ENCODE peak calls at places on chromosomes 7 and 10, in five cellular contexts. One of them, this sample, is unnamed.

GRCh38 chr10:90865400-90865799 is 6.4 kb upstream of the RPP30 start:
- DNase-seq in stimulated activated CD4-positive, alpha-beta T cell treated with anti-CD3 and anti-CD28 coated beads, Interleukin-15, amount 100 ng/mL, for 48 hours: no peak
- DNase-seq in cardiac muscle cell: peak
- DNase-seq in activated CD4-positive, alpha-beta T cell treated with anti-CD3 and anti-CD28 coated beads, Interleukin-2, amount 50 U/mL, for 1 hour: no peak
- DNase-seq in tibial nerve: no peak
- DNase-seq in this sample: no peak

GRCh38 chr7:41987-42386 is 150.4 kb upstream of the FAM20C start:
- DNase-seq in cardiac muscle cell: no peak
- DNase-seq in activated CD4-positive, alpha-beta T cell treated with anti-CD3 and anti-CD28 coated beads, Interleukin-2, amount 50 U/mL, for 1 hour: no peak
- DNase-seq in stimulated activated CD4-positive, alpha-beta T cell treated with anti-CD3 and anti-CD28 coated beads, Interleukin-15, amount 100 ng/mL, for 48 hours: no peak
- DNase-seq in tibial nerve: no peak
- DNase-seq in this sample: no peak

GRCh38 chr10:17004801-17005380 is 124.7 kb downstream of the CUBN start:
- DNase-seq in activated CD4-positive, alpha-beta T cell treated with anti-CD3 and anti-CD28 coated beads, Interleukin-2, amount 50 U/mL, for 1 hour: no peak
- DNase-seq in cardiac muscle cell: no peak
- DNase-seq in stimulated activated CD4-positive, alpha-beta T cell treated with anti-CD3 and anti-CD28 coated beads, Interleukin-15, amount 100 ng/mL, for 48 hours: no peak
- DNase-seq in tibial nerve: no peak
- DNase-seq in this sample: no peak

GRCh38 chr10:21048086-21048485 is 151.0 kb upstream of the NEBL start:
- DNase-seq in cardiac muscle cell: no peak
- DNase-seq in activated CD4-positive, alpha-beta T cell treated with anti-CD3 and anti-CD28 coated beads, Interleukin-2, amount 50 U/mL, for 1 hour: no peak
- DNase-seq in stimulated activated CD4-positive, alpha-beta T cell treated with anti-CD3 and anti-CD28 coated beads, Interleukin-15, amount 100 ng/mL, for 48 hours: no peak
- DNase-seq in tibial nerve: no peak
- DNase-seq in this sample: no peak

GRCh38 chr7:124930655-124931597 is 1.3 kb upstream of the POT1 start:
- DNase-seq in tibial nerve: no peak
- DNase-seq in activated CD4-positive, alpha-beta T cell treated with anti-CD3 and anti-CD28 coated beads, Interleukin-2, amount 50 U/mL, for 1 hour: no peak
- DNase-seq in stimulated activated CD4-positive, alpha-beta T cell treated with anti-CD3 and anti-CD28 coated beads, Interleukin-15, amount 100 ng/mL, for 48 hours: no peak
- DNase-seq in cardiac muscle cell: no peak
- DNase-seq in this sample: no peak

GRCh38 chr7:55533050-55533728 is 39.1 kb downstream of the VOPP1 start:
- DNase-seq in cardiac muscle cell: no peak
- DNase-seq in activated CD4-positive, alpha-beta T cell treated with anti-CD3 and anti-CD28 coated beads, Interleukin-2, amount 50 U/mL, for 1 hour: peak
- DNase-seq in stimulated activated CD4-positive, alpha-beta T cell treated with anti-CD3 and anti-CD28 coated beads, Interleukin-15, amount 100 ng/mL, for 48 hours: peak
- DNase-seq in tibial nerve: no peak
- DNase-seq in this sample: no peak

GRCh38 chr7:51316666-51317581 is at the start of gene COBL:
- DNase-seq in stimulated activated CD4-positive, alpha-beta T cell treated with anti-CD3 and anti-CD28 coated beads, Interleukin-15, amount 100 ng/mL, for 48 hours: no peak
- DNase-seq in tibial nerve: no peak
- DNase-seq in activated CD4-positive, alpha-beta T cell treated with anti-CD3 and anti-CD28 coated beads, Interleukin-2, amount 50 U/mL, for 1 hour: no peak
- DNase-seq in cardiac muscle cell: no peak
- DNase-seq in this sample: peak

GRCh38 chr10:129774082-129774735 is 189.9 kb downstream of the EBF3 start:
- DNase-seq in tibial nerve: no peak
- DNase-seq in stimulated activated CD4-positive, alpha-beta T cell treated with anti-CD3 and anti-CD28 coated beads, Interleukin-15, amount 100 ng/mL, for 48 hours: no peak
- DNase-seq in activated CD4-positive, alpha-beta T cell treated with anti-CD3 and anti-CD28 coated beads, Interleukin-2, amount 50 U/mL, for 1 hour: no peak
- DNase-seq in cardiac muscle cell: no peak
- DNase-seq in this sample: no peak

GRCh38 chr7:150507947-150508602 is 6.6 kb upstream of the GIMAP7 start:
- DNase-seq in stimulated activated CD4-positive, alpha-beta T cell treated with anti-CD3 and anti-CD28 coated beads, Interleukin-15, amount 100 ng/mL, for 48 hours: no peak
- DNase-seq in activated CD4-positive, alpha-beta T cell treated with anti-CD3 and anti-CD28 coated beads, Interleukin-2, amount 50 U/mL, for 1 hour: no peak
- DNase-seq in cardiac muscle cell: no peak
- DNase-seq in tibial nerve: no peak
- DNase-seq in this sample: no peak

GRCh38 chr10:132257271-132257670 is 50.5 kb downstream of the STK32C start:
- DNase-seq in tibial nerve: no peak
- DNase-seq in cardiac muscle cell: peak
- DNase-seq in activated CD4-positive, alpha-beta T cell treated with anti-CD3 and anti-CD28 coated beads, Interleukin-2, amount 50 U/mL, for 1 hour: no peak
- DNase-seq in stimulated activated CD4-positive, alpha-beta T cell treated with anti-CD3 and anti-CD28 coated beads, Interleukin-15, amount 100 ng/mL, for 48 hours: no peak
- DNase-seq in this sample: no peak

GRCh38 chr7:45901566-45901965 is 13.3 kb downstream of the IGFBP1 start:
- DNase-seq in cardiac muscle cell: no peak
- DNase-seq in activated CD4-positive, alpha-beta T cell treated with anti-CD3 and anti-CD28 coated beads, Interleukin-2, amount 50 U/mL, for 1 hour: no peak
- DNase-seq in tibial nerve: no peak
- DNase-seq in stimulated activated CD4-positive, alpha-beta T cell treated with anti-CD3 and anti-CD28 coated beads, Interleukin-15, amount 100 ng/mL, for 48 hours: no peak
- DNase-seq in this sample: no peak

GRCh38 chr10:101244321-101245050 is 15.2 kb upstream of the LBX1 start:
- DNase-seq in tibial nerve: no peak
- DNase-seq in stimulated activated CD4-positive, alpha-beta T cell treated with anti-CD3 and anti-CD28 coated beads, Interleukin-15, amount 100 ng/mL, for 48 hours: no peak
- DNase-seq in cardiac muscle cell: peak
- DNase-seq in activated CD4-positive, alpha-beta T cell treated with anti-CD3 and anti-CD28 coated beads, Interleukin-2, amount 50 U/mL, for 1 hour: no peak
- DNase-seq in this sample: no peak

GRCh38 chr7:100485514-100485913 is 1.8 kb downstream of the NYAP1 start:
- DNase-seq in activated CD4-positive, alpha-beta T cell treated with anti-CD3 and anti-CD28 coated beads, Interleukin-2, amount 50 U/mL, for 1 hour: no peak
- DNase-seq in tibial nerve: no peak
- DNase-seq in stimulated activated CD4-positive, alpha-beta T cell treated with anti-CD3 and anti-CD28 coated beads, Interleukin-15, amount 100 ng/mL, for 48 hours: no peak
- DNase-seq in cardiac muscle cell: no peak
- DNase-seq in this sample: peak